ENCODE peak calls at places on chromosomes 3 and 15, in five cellular contexts. W, E, M, I and F are unnamed samples.

GRCh38 chr15:59276225-59277178 is 69.9 kb downstream of the LDHAL6B start:
- DNase-seq in M (no peak), I (no peak), W (no peak), E (no peak), F (no peak)

GRCh38 chr3:108493862-108494261 is 16.5 kb downstream of the MYH15 start:
- DNase-seq in I (no peak), W (no peak), M (no peak), E (peak), F (no peak)

GRCh38 chr15:90074023-90074422 is 28.2 kb downstream of the IDH2 start:
- DNase-seq in E (no peak), W (no peak), I (no peak), M (no peak), F (no peak)

GRCh38 chr3:153621988-153622387 is 460.0 kb downstream of the RAP2B start:
- DNase-seq in E (no peak), W (no peak), I (no peak), M (no peak), F (no peak)

GRCh38 chr3:28476194-28476593 is 127.6 kb upstream of the AZI2 start:
- DNase-seq in M (peak), I (no peak), W (no peak), E (peak), F (no peak)

GRCh38 chr3:130969621-130970020 is 57.0 kb downstream of the ASTE1 start:
- DNase-seq in M (no peak), E (no peak), W (no peak), I (no peak), F (no peak)

GRCh38 chr3:5095879-5096278 is 26.2 kb upstream of the ARL8B start:
- DNase-seq in I (no peak), W (peak), E (peak), M (peak), F (no peak)

GRCh38 chr15:52866698-52867097 is 76.6 kb upstream of the ONECUT1 start:
- DNase-seq in W (no peak), E (no peak), M (no peak), I (no peak), F (no peak)

GRCh38 chr3:101851072-101851471 is 1.8 kb downstream of the NFKBIZ start:
- DNase-seq in M (no peak), I (no peak), W (no peak), E (no peak), F (no peak)

GRCh38 chr3:133208184-133208583 is 170.0 kb downstream of the TMEM108 start:
- DNase-seq in M (no peak), E (no peak), I (no peak), W (no peak), F (no peak)

GRCh38 chr3:132654190-132654589 is 5.4 kb downstream of the ACAD11 start:
- DNase-seq in I (no peak), E (no peak), M (no peak), W (no peak), F (no peak)

GRCh38 chr15:34621675-34622074 is 38.2 kb upstream of the GOLGA8B start:
- DNase-seq in M (peak), E (no peak), I (no peak), W (no peak), F (no peak)

GRCh38 chr3:109268181-109268580 is 48.1 kb downstream of the DPPA2 start:
- DNase-seq in E (no peak), M (no peak), I (no peak), W (no peak), F (no peak)

GRCh38 chr3:171982829-171983228 is 56.5 kb upstream of the FNDC3B start:
- DNase-seq in M (peak), I (no peak), W (no peak), E (no peak), F (no peak)

GRCh38 chr3:152205097-152205593 is 63.6 kb upstream of the MBNL1 start:
- DNase-seq in W (no peak), M (no peak), E (no peak), I (no peak), F (no peak)

GRCh38 chr3:152204218-152204617 is 64.5 kb upstream of the MBNL1 start:
- DNase-seq in M (no peak), E (no peak), W (no peak), I (no peak), F (no peak)

GRCh38 chr3:152203677-152204076 is 65.1 kb upstream of the MBNL1 start:
- DNase-seq in W (no peak), I (no peak), M (peak), E (no peak), F (no peak)

GRCh38 chr3:152200476-152201422 is 68.0 kb upstream of the MBNL1 start:
- DNase-seq in M (no peak), W (no peak), I (no peak), E (no peak), F (no peak)

GRCh38 chr3:152202976-152203626 is 65.6 kb upstream of the MBNL1 start:
- DNase-seq in M (no peak), W (no peak), E (no peak), I (no peak), F (no peak)
- TF ChIP-seq CTCF in M (no peak), W (no peak), E (no peak), I (no peak), F (no peak)

GRCh38 chr3:169573129-169573528 is 90.4 kb downstream of the MECOM start:
- DNase-seq in W (no peak), I (no peak), M (no peak), E (no peak), F (no peak)
- TF ChIP-seq CTCF in W (no peak), I (no peak), M (peak), E (peak), F (no peak)

GRCh38 chr3:164537485-164537884 is 540.8 kb downstream of the SI start:
- DNase-seq in M (no peak), I (no peak), E (no peak), W (no peak), F (no peak)
- TF ChIP-seq CTCF in M (no peak), I (no peak), E (no peak), W (no peak), F (no peak)

GRCh38 chr3:157906627-157907026 is 199.6 kb downstream of the SHOX2 start:
- DNase-seq in I (no peak), E (no peak), M (no peak), W (no peak), F (no peak)
- TF ChIP-seq CTCF in I (no peak), E (no peak), M (peak), W (no peak), F (no peak)